ENCODE peak calls at places on chromosomes 5 and 9, in five cellular contexts. V is tibial nerve, E is prostate gland, P is OCI-LY7, N is RWPE1. G is an unnamed sample.

GRCh38 chr9:27865031-27865438 is 291.8 kb upstream of the C9orf72 start:
- DNase-seq in V (no peak), E (no peak), N (peak), P (no peak), G (no peak)

GRCh38 chr5:32228816-32229215 is 54.7 kb upstream of the GOLPH3 start:
- DNase-seq in V (no peak), P (no peak), E (no peak), N (no peak), G (no peak)

GRCh38 chr9:33287087-33287490 is 3.2 kb upstream of the NFX1 start:
- DNase-seq in P (peak), E (peak), V (peak), N (peak), G (peak)

GRCh38 chr9:8558176-8558575 is 758.6 kb upstream of the DMAC1 start:
- DNase-seq in E (no peak), P (no peak), V (no peak), N (peak), G (no peak)

GRCh38 chr5:57850109-57850508 is 367.5 kb upstream of the ACTBL2 start:
- DNase-seq in P (no peak), N (no peak), E (no peak), V (no peak), G (no peak)

GRCh38 chr9:18791074-18791473 is 241.9 kb downstream of the SAXO1 start:
- DNase-seq in E (no peak), P (peak), N (no peak), V (no peak), G (no peak)

GRCh38 chr9:7500521-7500920 is 299.1 kb downstream of the DMAC1 start:
- DNase-seq in E (no peak), V (no peak), P (no peak), N (no peak), G (no peak)

GRCh38 chr5:20368581-20368980 is 380.6 kb upstream of the CDH18 start:
- DNase-seq in V (no peak), P (no peak), N (no peak), E (no peak), G (no peak)

GRCh38 chr9:82271099-82271498 is 282.5 kb downstream of the SPATA31D1 start:
- DNase-seq in E (no peak), N (peak), V (no peak), P (no peak), G (no peak)

GRCh38 chr9:110050925-110051355 is 157.0 kb downstream of the C9orf152 start:
- DNase-seq in N (peak), V (peak), P (peak), E (no peak), G (peak)

GRCh38 chr9:136656339-136656738 is 6.4 kb upstream of the EGFL7 start:
- DNase-seq in E (no peak), P (no peak), V (no peak), N (no peak), G (no peak)

GRCh38 chr5:17252543-17252942 is 35.1 kb downstream of the BASP1 start:
- DNase-seq in E (no peak), N (peak), P (no peak), V (no peak), G (no peak)

GRCh38 chr5:73900566-73900965 is 274.6 kb downstream of the ARHGEF28 start:
- DNase-seq in E (no peak), V (no peak), P (no peak), N (no peak), G (no peak)

GRCh38 chr9:121895836-121896544 is 197.1 kb downstream of the TTLL11 start:
- DNase-seq in V (peak), N (peak), E (peak), P (no peak), G (no peak)

GRCh38 chr5:16837305-16837704 is 98.8 kb downstream of the MYO10 start:
- DNase-seq in P (no peak), E (no peak), N (no peak), V (no peak), G (no peak)

GRCh38 chr5:137808503-137809135 is 54.5 kb upstream of the HNRNPA0 start:
- DNase-seq in E (no peak), N (peak), V (no peak), P (no peak), G (no peak)

GRCh38 chr5:128736567-128736966 is 198.5 kb upstream of the FBN2 start:
- DNase-seq in V (no peak), P (no peak), E (peak), N (peak), G (no peak)

GRCh38 chr5:114419941-114420340 is 58.1 kb downstream of the KCNN2 start:
- DNase-seq in V (no peak), N (no peak), E (no peak), P (no peak), G (no peak)

GRCh38 chr9:72210522-72210921 is 61.3 kb downstream of the GDA start:
- DNase-seq in P (no peak), E (no peak), N (peak), V (no peak), G (peak)

GRCh38 chr9:104232781-104233341 is 138.8 kb downstream of the SMC2 start:
- DNase-seq in E (no peak), V (no peak), N (peak), P (no peak), G (no peak)

GRCh38 chr5:168295574-168296201 is 4.2 kb downstream of the WWC1 start:
- DNase-seq in P (no peak), N (peak), E (peak), V (no peak), G (no peak)

GRCh38 chr5:155633338-155633957 is 619.9 kb downstream of the KIF4B start:
- DNase-seq in V (no peak), E (no peak), P (no peak), N (no peak), G (no peak)

GRCh38 chr9:112029921-112030444 is 133.4 kb downstream of the UGCG start:
- DNase-seq in E (no peak), V (no peak), N (peak), P (no peak), G (no peak)

GRCh38 chr9:122261469-122261881 is 3.2 kb downstream of the RBM18 start:
- DNase-seq in V (peak), E (peak), P (no peak), N (peak), G (no peak)

GRCh38 chr9:85484235-85484634 is 257.5 kb downstream of the AGTPBP1 start:
- DNase-seq in N (peak), V (no peak), E (no peak), P (no peak), G (no peak)

GRCh38 chr5:173786296-173787187 is 101.6 kb upstream of the CPEB4 start:
- DNase-seq in P (peak), E (no peak), N (no peak), V (no peak), G (no peak)
- TF ChIP-seq CTCF in P (peak), E (no peak), N (no peak), V (no peak), G (peak)

GRCh38 chr5:2756764-2757163 is 5.3 kb upstream of the IRX2 start:
- DNase-seq in V (no peak), E (no peak), P (no peak), N (no peak), G (no peak)

GRCh38 chr5:2755371-2755715 is 3.9 kb upstream of the IRX2 start:
- DNase-seq in E (peak), P (no peak), V (no peak), N (no peak), G (no peak)

GRCh38 chr5:2757563-2758311 is 6.3 kb upstream of the IRX2 start:
- DNase-seq in E (no peak), N (peak), V (no peak), P (no peak), G (no peak)

GRCh38 chr5:2755811-2756210 is 4.3 kb upstream of the IRX2 start:
- DNase-seq in E (peak), P (no peak), V (no peak), N (no peak), G (no peak)

DNA sequence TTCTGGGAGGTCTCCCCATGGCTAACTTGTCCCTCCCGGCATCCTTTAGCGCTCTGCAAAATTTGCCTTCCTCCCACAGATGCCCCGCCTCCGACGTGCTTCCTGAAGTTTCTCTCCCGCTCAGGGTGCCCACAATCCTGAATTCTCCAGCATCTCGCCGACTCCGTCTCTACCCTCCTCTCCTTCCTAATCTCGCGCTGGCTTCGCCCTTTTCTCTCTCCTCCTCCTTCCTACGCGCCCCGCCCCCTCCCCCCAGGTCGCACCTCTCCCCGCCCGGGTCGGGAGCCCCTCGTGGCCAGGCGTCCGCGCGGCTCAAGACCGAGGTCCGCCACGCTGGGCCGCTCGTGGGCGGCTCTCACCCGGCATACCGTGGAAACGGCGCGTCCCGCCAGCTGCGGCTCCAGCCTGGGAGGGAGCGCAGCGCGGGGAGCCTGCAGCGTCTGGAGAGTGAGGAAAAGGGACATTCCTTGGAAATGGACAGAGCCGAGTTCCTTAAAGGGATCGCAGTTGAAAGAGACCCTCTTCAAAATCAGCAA is 4.8 kb upstream of the IRX2 start:
- DNase-seq in E (no peak), P (no peak), V (no peak), N (peak), G (no peak)
- TF ChIP-seq CTCF in E (no peak), P (no peak), V (no peak), N (no peak), G (no peak)

DNA sequence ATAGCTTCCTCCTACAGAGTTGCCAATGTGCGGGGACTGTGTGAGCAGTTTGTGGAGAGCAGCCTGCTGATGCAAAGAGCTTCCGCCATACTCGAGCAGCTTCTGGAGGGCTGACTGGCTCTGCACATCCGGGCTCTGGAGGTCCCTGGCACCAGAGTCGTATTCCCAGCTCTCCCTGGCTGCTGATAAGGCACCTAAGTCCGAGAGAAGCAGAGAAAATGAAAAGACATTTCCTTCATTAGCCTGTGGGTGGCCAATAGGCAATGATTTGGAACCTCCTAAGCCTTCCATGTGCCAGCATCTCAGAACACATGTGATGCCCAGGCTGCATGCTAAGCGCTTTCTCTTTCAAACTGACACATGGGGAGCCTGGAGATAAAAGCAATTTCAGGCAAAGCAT is 94.3 kb downstream of the TSSK1B start:
- DNase-seq in E (no peak), N (no peak), P (no peak), V (no peak), G (peak)
- TF ChIP-seq CTCF in E (no peak), N (no peak), P (peak), V (no peak), G (peak)

GRCh38 chr5:78359831-78360673 is at the start of gene SCAMP1:
- DNase-seq in P (peak), E (peak), N (peak), V (peak), G (peak)
- TF ChIP-seq CTCF in P (no peak), E (peak), N (peak), V (peak), G (peak)

DNA sequence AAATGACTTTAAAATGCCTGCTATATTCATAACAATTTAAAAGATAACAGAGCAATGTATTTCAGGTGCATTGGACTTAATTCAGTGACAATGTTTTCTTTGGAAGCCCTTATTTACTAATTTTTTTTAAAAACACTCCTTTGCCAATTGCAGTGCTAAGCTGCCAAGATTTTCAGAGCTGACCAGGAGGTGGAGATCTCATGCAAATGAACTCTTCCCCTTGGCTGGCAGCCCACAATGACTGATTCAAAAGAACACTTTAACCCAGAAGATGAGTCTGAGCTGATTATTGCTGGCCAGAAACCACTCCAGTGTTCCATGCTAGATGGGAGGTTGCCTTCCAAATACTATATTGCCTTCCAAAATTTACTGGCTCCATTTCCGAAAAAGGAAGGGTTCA is 128.3 kb upstream of the CCNH start:
- DNase-seq in E (peak), N (peak), V (peak), P (no peak), G (peak)
- TF ChIP-seq CTCF in E (peak), N (no peak), V (no peak), P (no peak), G (peak)

GRCh38 chr9:133090187-133090586 is 28.4 kb downstream of the CEL start:
- DNase-seq in V (no peak), E (no peak), N (no peak), P (no peak), G (no peak)

GRCh38 chr9:133098104-133098754 is 22.8 kb downstream of the RALGDS start:
- DNase-seq in V (no peak), N (no peak), P (no peak), E (no peak), G (no peak)

GRCh38 chr9:133090752-133091325 is 29.1 kb downstream of the CEL start:
- DNase-seq in N (no peak), P (no peak), V (no peak), E (no peak), G (no peak)

GRCh38 chr9:133098871-133099270 is 22.2 kb downstream of the RALGDS start:
- DNase-seq in V (no peak), P (no peak), N (no peak), E (no peak), G (no peak)

GRCh38 chr9:133094842-133095393 is 26.1 kb downstream of the RALGDS start:
- DNase-seq in E (no peak), P (no peak), V (no peak), N (no peak), G (no peak)
- TF ChIP-seq CTCF in E (no peak), P (peak), V (no peak), N (no peak), G (no peak)

G was measured in MM.1S.